ENCODE peak calls at places on chromosome 14, in ten cellular contexts. U, S, Q, R, J, L, F, P, N and H are unnamed samples.

GRCh38 chr14:34628681-34629135 is 1.2 kb downstream of the SNX6 start:
- DNase-seq in L (no peak), S (no peak), F (no peak), R (peak), Q (no peak), U (peak), J (peak), N (no peak), P (peak), H (peak)

GRCh38 chr14:104665663-104666522 is 23.5 kb upstream of the INF2 start:
- DNase-seq in P (peak), N (peak), R (no peak), U (no peak), J (no peak), S (no peak), F (no peak), Q (no peak), L (no peak), H (no peak)

GRCh38 chr14:103512701-103513611 is 9.7 kb downstream of the CKB start:
- DNase-seq in S (no peak), J (no peak), N (peak), F (no peak), R (peak), L (peak), U (peak), Q (no peak), P (no peak), H (no peak)

GRCh38 chr14:53304726-53305381 is 151.7 kb upstream of the DDHD1 start:
- DNase-seq in J (no peak), S (no peak), R (peak), F (no peak), N (no peak), P (no peak), U (peak), Q (no peak), L (no peak), H (peak)

GRCh38 chr14:78401866-78402265 is 231.7 kb downstream of the NRXN3 start:
- DNase-seq in J (no peak), Q (no peak), U (no peak), S (no peak), N (no peak), R (peak), F (no peak), P (no peak), L (peak), H (no peak)

GRCh38 chr14:74649167-74649566 is 37.1 kb upstream of the LTBP2 start:
- DNase-seq in U (no peak), Q (peak), P (no peak), N (no peak), S (no peak), F (no peak), R (no peak), L (no peak), J (no peak), H (no peak)

GRCh38 chr14:102419716-102420115 is 57.0 kb downstream of the TECPR2 start:
- DNase-seq in F (no peak), U (no peak), L (no peak), Q (no peak), J (peak), N (no peak), P (no peak), R (no peak), S (no peak), H (no peak)

GRCh38 chr14:75725481-75725880 is 64.4 kb downstream of the TTLL5 start:
- DNase-seq in U (peak), F (no peak), P (no peak), S (no peak), L (no peak), J (no peak), R (peak), N (no peak), Q (no peak), H (no peak)

GRCh38 chr14:72714094-72714493 is 179.8 kb downstream of the DPF3 start:
- DNase-seq in N (no peak), P (peak), Q (no peak), R (no peak), S (no peak), U (no peak), L (no peak), F (no peak), J (peak), H (no peak)